ENCODE peak calls at places on chromosomes 13 and 19, in nine cellular contexts. O is thoracic aorta, A is astrocyte, G is neural progenitor cell, Z is A549, M is tibial artery, Q is BJ, U is fibroblast of pulmonary artery, X is astrocyte of the cerebellum. Y is an unnamed sample.

GRCh38 chr13:99034333-99035085 is 56.6 kb upstream of the DOCK9 start:
- DNase-seq in O (no peak), A (no peak), G (no peak), Z (no peak), M (no peak), Q (no peak), U (no peak), X (no peak), Y (no peak)

GRCh38 chr13:38530492-38530891 is 156.4 kb upstream of the FREM2 start:
- DNase-seq in O (no peak), A (peak; percentile 6), G (no peak), Z (no peak), M (no peak), Q (peak; percentile 4), U (peak; percentile 53), X (peak; percentile 3), Y (peak; percentile 65)

GRCh38 chr13:27341616-27342015 is 71.0 kb downstream of the RASL11A start:
- DNase-seq in O (no peak), A (no peak), G (no peak), Z (peak; percentile 9), M (no peak), Q (no peak), U (peak; percentile 21), X (no peak), Y (no peak)

GRCh38 chr13:106183410-106184128 is 351.9 kb downstream of the EFNB2 start:
- DNase-seq in O (no peak), A (no peak), G (no peak), Z (no peak), M (no peak), Q (no peak), U (no peak), X (no peak), Y (no peak)

GRCh38 chr13:79621902-79622301 is 140.9 kb downstream of the NDFIP2 start:
- DNase-seq in O (no peak), A (no peak), G (no peak), Z (no peak), M (no peak), Q (no peak), U (no peak), X (no peak), Y (no peak)

GRCh38 chr19:42469311-42470239 is 26.8 kb upstream of the CXCL17 start:
- DNase-seq in O (no peak), A (no peak), G (no peak), Z (no peak), M (no peak), Q (no peak), U (peak; percentile 19), X (no peak), Y (no peak)

GRCh38 chr19:51368366-51369282 is at the start of gene CLDND2:
- DNase-seq in O (no peak), A (no peak), G (no peak), Z (no peak), M (no peak), Q (no peak), U (no peak), X (no peak), Y (no peak)

GRCh38 chr13:111970501-111971155 is 96.3 kb upstream of the SOX1 start:
- DNase-seq in O (no peak), A (no peak), G (no peak), Z (no peak), M (no peak), Q (no peak), U (no peak), X (no peak), Y (no peak)

GRCh38 chr19:4539697-4540581 is at the start of gene LRG1:
- DNase-seq in O (no peak), A (no peak), G (no peak), Z (no peak), M (no peak), Q (no peak), U (peak; percentile 79), X (no peak), Y (peak; percentile 63)

GRCh38 chr13:40116008-40116407 is 460.5 kb downstream of the COG6 start:
- DNase-seq in O (no peak), A (peak; percentile 83), G (no peak), Z (peak; percentile 93), M (no peak), Q (no peak), U (peak; percentile 99), X (peak; percentile 26), Y (peak; percentile 97)

GRCh38 chr13:46143239-46143701 is 38.4 kb upstream of the CPB2 start:
- DNase-seq in O (no peak), A (no peak), G (no peak), Z (peak; percentile 69), M (no peak), Q (no peak), U (no peak), X (no peak), Y (no peak)

GRCh38 chr19:48415395-48415794 is 21.9 kb downstream of the GRIN2D start:
- DNase-seq in O (no peak), A (peak; percentile 30), G (peak; percentile 77), Z (peak; percentile 93), M (peak; percentile 82), Q (no peak), U (peak; percentile 56), X (no peak), Y (peak; percentile 68)

GRCh38 chr13:40639226-40639681 is 27.2 kb downstream of the FOXO1 start:
- DNase-seq in O (no peak), A (no peak), G (no peak), Z (no peak), M (no peak), Q (no peak), U (peak; percentile 77), X (no peak), Y (peak; percentile 73)

GRCh38 chr19:58538257-58539168 is 5.4 kb upstream of the TRIM28 start:
- DNase-seq in O (no peak), A (no peak), G (peak; percentile 92), Z (no peak), M (no peak), Q (no peak), U (peak; percentile 42), X (no peak), Y (no peak)

GRCh38 chr13:89968468-89968867 is 1379.0 kb upstream of the MIR17HG start:
- DNase-seq in O (no peak), A (no peak), G (no peak), Z (no peak), M (no peak), Q (no peak), U (no peak), X (no peak), Y (no peak)

GRCh38 chr19:15372470-15372869 is 7.1 kb downstream of the AKAP8 start:
- DNase-seq in O (no peak), A (no peak), G (no peak), Z (no peak), M (no peak), Q (no peak), U (no peak), X (no peak), Y (no peak)

GRCh38 chr19:1117654-1118053 is 13.9 kb downstream of the GPX4 start:
- DNase-seq in O (no peak), A (no peak), G (no peak), Z (no peak), M (no peak), Q (no peak), U (no peak), X (no peak), Y (no peak)

GRCh38 chr19:55528030-55528801 is 8.7 kb downstream of the SBK2 start:
- DNase-seq in O (no peak), A (no peak), G (no peak), Z (peak; percentile 64), M (no peak), Q (no peak), U (no peak), X (no peak), Y (peak; percentile 50)

GRCh38 chr19:17726914-17727773 is 7.9 kb downstream of the MAP1S start:
- DNase-seq in O (no peak), A (no peak), G (no peak), Z (no peak), M (no peak), Q (no peak), U (no peak), X (no peak), Y (no peak)

GRCh38 chr19:17726136-17726741 is 7.0 kb downstream of the MAP1S start:
- DNase-seq in O (no peak), A (no peak), G (no peak), Z (no peak), M (no peak), Q (no peak), U (no peak), X (no peak), Y (no peak)

GRCh38 chr19:17724655-17725054 is 5.4 kb downstream of the MAP1S start:
- DNase-seq in O (no peak), A (no peak), G (no peak), Z (no peak), M (no peak), Q (no peak), U (no peak), X (no peak), Y (no peak)

GRCh38 chr19:17727843-17728242 is 8.6 kb downstream of the MAP1S start:
- DNase-seq in O (no peak), A (no peak), G (no peak), Z (no peak), M (no peak), Q (no peak), U (no peak), X (no peak), Y (no peak)

GRCh38 chr19:17725422-17726078 is 6.3 kb downstream of the MAP1S start:
- DNase-seq in O (no peak), A (no peak), G (peak; percentile 35), Z (no peak), M (no peak), Q (no peak), U (no peak), X (no peak), Y (no peak)
- TF ChIP-seq CTCF in O (no peak), A (no peak), G (peak; percentile 61), Z (peak; percentile 23), M (no peak), Q (peak; percentile 45), U (peak; percentile 22), X (peak; percentile 26), Y (peak; percentile 55)

GRCh38 chr13:82803341-82803740 is 1078.9 kb downstream of the SLITRK1 start:
- DNase-seq in O (no peak), A (no peak), G (no peak), Z (no peak), M (no peak), Q (no peak), U (peak; percentile 26), X (no peak), Y (peak; percentile 22)
- H3K4me3 ChIP-seq in O (no peak overlapping the region), A (no peak overlapping the region), G (no peak overlapping the region), Z (no peak overlapping the region), M (no peak overlapping the region), Q (no peak overlapping the region), U (no peak overlapping the region), X (no peak overlapping the region), Y (no peak overlapping the region)

DNA sequence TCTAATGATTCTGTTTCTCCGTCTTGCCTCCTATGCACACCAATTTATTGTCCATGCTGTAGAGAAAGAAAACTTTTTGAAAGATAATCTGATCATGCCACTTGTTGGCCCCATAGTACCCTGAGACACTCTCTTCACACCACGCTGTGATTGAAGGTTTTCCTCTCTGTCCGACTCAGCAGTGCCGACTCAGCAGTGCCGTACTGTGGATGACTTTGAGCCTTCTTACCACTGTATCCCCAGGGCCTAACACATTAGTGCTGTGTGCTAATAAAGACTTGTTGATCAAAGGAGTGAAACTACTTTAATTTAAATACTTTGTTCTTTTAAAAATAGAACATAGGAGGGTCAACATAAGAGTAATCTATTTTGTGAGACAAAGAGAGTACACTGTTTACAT is 429.6 kb downstream of the KLF12 start:
- DNase-seq in O (no peak), A (no peak), G (peak; percentile 2), Z (no peak), M (no peak), Q (no peak), U (no peak), X (no peak), Y (no peak)
- TF ChIP-seq CTCF in O (no peak), A (no peak), G (no peak), Z (no peak), M (no peak), Q (no peak), U (no peak), X (no peak), Y (no peak)

GRCh38 chr13:43379738-43380137 is 356.4 kb downstream of the DNAJC15 start:
- DNase-seq in O (no peak), A (no peak), G (no peak), Z (no peak), M (no peak), Q (no peak), U (no peak), X (no peak), Y (no peak)
- H3K4me3 ChIP-seq in O (no peak overlapping the region), A (no peak overlapping the region), G (no peak overlapping the region), Z (no peak overlapping the region), M (no peak overlapping the region), Q (no peak overlapping the region), U (no peak overlapping the region), X (no peak overlapping the region), Y (no peak overlapping the region)

Y was measured in choroid plexus epithelial cell.